ENCODE peak calls at places on chromosome 5, in nine cellular contexts. B, J, C, Z, S, D, K, O and H are unnamed samples.

GRCh38 chr5:140595538-140595937 is 30.9 kb downstream of the SLC35A4 start:
- DNase-seq in B (no peak), J (no peak), C (no peak), Z (no peak), S (no peak), D (no peak), K (no peak), O (no peak), H (no peak)

GRCh38 chr5:109326864-109327263 is 82.9 kb downstream of the PJA2 start:
- DNase-seq in B (no peak), J (no peak), C (no peak), Z (no peak), S (no peak), D (no peak), K (no peak), O (no peak), H (no peak)

GRCh38 chr5:172147857-172148256 is 40.2 kb downstream of the STK10 start:
- DNase-seq in B (no peak), J (no peak), C (no peak), Z (no peak), S (no peak), D (no peak), K (no peak), O (no peak), H (no peak)

GRCh38 chr5:17228833-17229291 is 11.4 kb downstream of the BASP1 start:
- DNase-seq in B (no peak), J (no peak), C (no peak), Z (no peak), S (no peak), D (no peak), K (no peak), O (no peak), H (no peak)

GRCh38 chr5:78809444-78809843 is 160.9 kb upstream of the LHFPL2 start:
- DNase-seq in B (no peak), J (no peak), C (peak), Z (no peak), S (no peak), D (peak), K (no peak), O (no peak), H (no peak)

GRCh38 chr5:15615859-15616258 is 115.9 kb downstream of the FBXL7 start:
- DNase-seq in B (no peak), J (no peak), C (no peak), Z (no peak), S (peak), D (no peak), K (no peak), O (no peak), H (no peak)

GRCh38 chr5:80061541-80061940 is 26.4 kb downstream of the THBS4 start:
- DNase-seq in B (no peak), J (no peak), C (no peak), Z (no peak), S (no peak), D (no peak), K (no peak), O (no peak), H (no peak)

GRCh38 chr5:128263357-128263756 is 179.8 kb downstream of the SLC12A2 start:
- DNase-seq in B (no peak), J (no peak), C (no peak), Z (no peak), S (no peak), D (no peak), K (no peak), O (no peak), H (no peak)

GRCh38 chr5:138077064-138077696 is 6.7 kb upstream of the WNT8A start:
- DNase-seq in B (peak), J (peak), C (peak), Z (peak), S (peak), D (peak), K (peak), O (peak), H (peak)

GRCh38 chr5:180316586-180316985 is 24.7 kb upstream of the MAPK9 start:
- DNase-seq in B (no peak), J (no peak), C (no peak), Z (no peak), S (no peak), D (no peak), K (no peak), O (no peak), H (no peak)

GRCh38 chr5:32709789-32710334 is 1.3 kb upstream of the NPR3 start:
- DNase-seq in B (peak), J (peak), C (peak), Z (peak), S (peak), D (peak), K (no peak), O (peak), H (peak)

GRCh38 chr5:2611561-2612096 is 139.8 kb downstream of the IRX2 start:
- DNase-seq in B (no peak), J (no peak), C (no peak), Z (no peak), S (no peak), D (no peak), K (no peak), O (no peak), H (no peak)

GRCh38 chr5:168532471-168532870 is 3.4 kb downstream of the FBLL1 start:
- DNase-seq in B (no peak), J (no peak), C (no peak), Z (no peak), S (no peak), D (no peak), K (no peak), O (no peak), H (no peak)

GRCh38 chr5:33315170-33315569 is 125.6 kb upstream of the TARS1 start:
- DNase-seq in B (no peak), J (no peak), C (no peak), Z (no peak), S (no peak), D (no peak), K (no peak), O (no peak), H (no peak)